ENCODE peak calls at places on chromosomes 6 and 20, in nine cellular contexts. One of them, this sample, is unnamed.

GRCh38 chr6:153058291-153058690 is 55.8 kb upstream of the MTRF1L start:
- DNase-seq in kidney tubule cell: no peak
- DNase-seq in body of pancreas: no peak
- DNase-seq in epithelial cell of esophagus: peak; percentile 70
- DNase-seq in HTR-8/SVneo: no peak
- DNase-seq in activated T-helper 9 cell treated with anti-CD3 and anti-CD28 coated beads, Interleukin-2, amount 50 U/mL, for 16 hours: no peak
- DNase-seq in stimulated activated CD4-positive, alpha-beta T cell treated with anti-CD3 and anti-CD28 coated beads, Interleukin-1b, Interleukin-23, amount 100 ng/mL, for 4 hours: no peak
- DNase-seq in ELR: peak; percentile 73
- DNase-seq in vagina: no peak
- DNase-seq in this sample: no peak

GRCh38 chr6:106439459-106439858 is 78.9 kb downstream of the CRYBG1 start:
- DNase-seq in kidney tubule cell: peak; percentile 57
- DNase-seq in body of pancreas: no peak
- DNase-seq in epithelial cell of esophagus: peak; percentile 85
- DNase-seq in HTR-8/SVneo: no peak
- DNase-seq in activated T-helper 9 cell treated with anti-CD3 and anti-CD28 coated beads, Interleukin-2, amount 50 U/mL, for 16 hours: no peak
- DNase-seq in stimulated activated CD4-positive, alpha-beta T cell treated with anti-CD3 and anti-CD28 coated beads, Interleukin-1b, Interleukin-23, amount 100 ng/mL, for 4 hours: no peak
- DNase-seq in ELR: peak; percentile 55
- DNase-seq in vagina: no peak
- DNase-seq in this sample: no peak

GRCh38 chr6:13715444-13715883 is 3.8 kb upstream of the RANBP9 start:
- DNase-seq in kidney tubule cell: no peak
- DNase-seq in body of pancreas: no peak
- DNase-seq in epithelial cell of esophagus: peak; percentile 78
- DNase-seq in HTR-8/SVneo: no peak
- DNase-seq in activated T-helper 9 cell treated with anti-CD3 and anti-CD28 coated beads, Interleukin-2, amount 50 U/mL, for 16 hours: no peak
- DNase-seq in stimulated activated CD4-positive, alpha-beta T cell treated with anti-CD3 and anti-CD28 coated beads, Interleukin-1b, Interleukin-23, amount 100 ng/mL, for 4 hours: no peak
- DNase-seq in ELR: peak; percentile 59
- DNase-seq in vagina: no peak
- DNase-seq in this sample: no peak

GRCh38 chr20:20549699-20550098 is 162.7 kb downstream of the RALGAPA2 start:
- DNase-seq in kidney tubule cell: peak; percentile 78
- DNase-seq in body of pancreas: no peak
- DNase-seq in epithelial cell of esophagus: peak; percentile 97
- DNase-seq in HTR-8/SVneo: peak; percentile 11
- DNase-seq in activated T-helper 9 cell treated with anti-CD3 and anti-CD28 coated beads, Interleukin-2, amount 50 U/mL, for 16 hours: no peak
- DNase-seq in stimulated activated CD4-positive, alpha-beta T cell treated with anti-CD3 and anti-CD28 coated beads, Interleukin-1b, Interleukin-23, amount 100 ng/mL, for 4 hours: no peak
- DNase-seq in ELR: peak; percentile 88
- DNase-seq in vagina: no peak
- DNase-seq in this sample: peak; percentile 80

GRCh38 chr6:169887529-169888140 is 136.2 kb downstream of the ERMARD start:
- DNase-seq in kidney tubule cell: no peak
- DNase-seq in body of pancreas: no peak
- DNase-seq in epithelial cell of esophagus: peak; percentile 88
- DNase-seq in HTR-8/SVneo: no peak
- DNase-seq in activated T-helper 9 cell treated with anti-CD3 and anti-CD28 coated beads, Interleukin-2, amount 50 U/mL, for 16 hours: no peak
- DNase-seq in stimulated activated CD4-positive, alpha-beta T cell treated with anti-CD3 and anti-CD28 coated beads, Interleukin-1b, Interleukin-23, amount 100 ng/mL, for 4 hours: no peak
- DNase-seq in ELR: no peak
- DNase-seq in vagina: no peak
- DNase-seq in this sample: no peak

GRCh38 chr20:61117725-61118124 is 134.3 kb upstream of the CDH4 start:
- DNase-seq in kidney tubule cell: peak; percentile 95
- DNase-seq in body of pancreas: no peak
- DNase-seq in epithelial cell of esophagus: peak; percentile 13
- DNase-seq in HTR-8/SVneo: no peak
- DNase-seq in activated T-helper 9 cell treated with anti-CD3 and anti-CD28 coated beads, Interleukin-2, amount 50 U/mL, for 16 hours: no peak
- DNase-seq in stimulated activated CD4-positive, alpha-beta T cell treated with anti-CD3 and anti-CD28 coated beads, Interleukin-1b, Interleukin-23, amount 100 ng/mL, for 4 hours: no peak
- DNase-seq in ELR: peak; percentile 85
- DNase-seq in vagina: no peak
- DNase-seq in this sample: no peak

GRCh38 chr6:135030056-135030473 is 24.6 kb downstream of the HBS1L start:
- DNase-seq in kidney tubule cell: no peak
- DNase-seq in body of pancreas: no peak
- DNase-seq in epithelial cell of esophagus: no peak
- DNase-seq in HTR-8/SVneo: no peak
- DNase-seq in activated T-helper 9 cell treated with anti-CD3 and anti-CD28 coated beads, Interleukin-2, amount 50 U/mL, for 16 hours: no peak
- DNase-seq in stimulated activated CD4-positive, alpha-beta T cell treated with anti-CD3 and anti-CD28 coated beads, Interleukin-1b, Interleukin-23, amount 100 ng/mL, for 4 hours: no peak
- DNase-seq in ELR: no peak
- DNase-seq in vagina: no peak
- DNase-seq in this sample: no peak

GRCh38 chr6:129500958-129501381 is 209.0 kb downstream of the ARHGAP18 start:
- DNase-seq in kidney tubule cell: peak; percentile 49
- DNase-seq in body of pancreas: no peak
- DNase-seq in epithelial cell of esophagus: no peak
- DNase-seq in HTR-8/SVneo: no peak
- DNase-seq in activated T-helper 9 cell treated with anti-CD3 and anti-CD28 coated beads, Interleukin-2, amount 50 U/mL, for 16 hours: no peak
- DNase-seq in stimulated activated CD4-positive, alpha-beta T cell treated with anti-CD3 and anti-CD28 coated beads, Interleukin-1b, Interleukin-23, amount 100 ng/mL, for 4 hours: no peak
- DNase-seq in ELR: peak; percentile 72
- DNase-seq in vagina: no peak
- DNase-seq in this sample: peak; percentile 41

GRCh38 chr6:34319471-34319885 is 70.7 kb upstream of the SMIM29 start:
- DNase-seq in kidney tubule cell: peak; percentile 69
- DNase-seq in body of pancreas: no peak
- DNase-seq in epithelial cell of esophagus: peak; percentile 89
- DNase-seq in HTR-8/SVneo: no peak
- DNase-seq in activated T-helper 9 cell treated with anti-CD3 and anti-CD28 coated beads, Interleukin-2, amount 50 U/mL, for 16 hours: no peak
- DNase-seq in stimulated activated CD4-positive, alpha-beta T cell treated with anti-CD3 and anti-CD28 coated beads, Interleukin-1b, Interleukin-23, amount 100 ng/mL, for 4 hours: no peak
- DNase-seq in ELR: no peak
- DNase-seq in vagina: no peak
- DNase-seq in this sample: no peak

GRCh38 chr6:137933696-137934095 is 66.6 kb downstream of the TNFAIP3 start:
- DNase-seq in kidney tubule cell: peak; percentile 47
- DNase-seq in body of pancreas: peak; percentile 45
- DNase-seq in epithelial cell of esophagus: peak; percentile 85
- DNase-seq in HTR-8/SVneo: no peak
- DNase-seq in activated T-helper 9 cell treated with anti-CD3 and anti-CD28 coated beads, Interleukin-2, amount 50 U/mL, for 16 hours: no peak
- DNase-seq in stimulated activated CD4-positive, alpha-beta T cell treated with anti-CD3 and anti-CD28 coated beads, Interleukin-1b, Interleukin-23, amount 100 ng/mL, for 4 hours: no peak
- DNase-seq in ELR: peak; percentile 66
- DNase-seq in vagina: no peak
- DNase-seq in this sample: no peak

GRCh38 chr20:56575157-56575556 is 42.1 kb downstream of the FAM209B start:
- DNase-seq in kidney tubule cell: no peak
- DNase-seq in body of pancreas: no peak
- DNase-seq in epithelial cell of esophagus: no peak
- DNase-seq in HTR-8/SVneo: no peak
- DNase-seq in activated T-helper 9 cell treated with anti-CD3 and anti-CD28 coated beads, Interleukin-2, amount 50 U/mL, for 16 hours: no peak
- DNase-seq in stimulated activated CD4-positive, alpha-beta T cell treated with anti-CD3 and anti-CD28 coated beads, Interleukin-1b, Interleukin-23, amount 100 ng/mL, for 4 hours: no peak
- DNase-seq in ELR: no peak
- DNase-seq in vagina: no peak
- DNase-seq in this sample: no peak

GRCh38 chr6:7734707-7735383 is 8.9 kb downstream of the BMP6 start:
- DNase-seq in kidney tubule cell: no peak
- DNase-seq in body of pancreas: no peak
- DNase-seq in epithelial cell of esophagus: no peak
- DNase-seq in HTR-8/SVneo: no peak
- DNase-seq in activated T-helper 9 cell treated with anti-CD3 and anti-CD28 coated beads, Interleukin-2, amount 50 U/mL, for 16 hours: no peak
- DNase-seq in stimulated activated CD4-positive, alpha-beta T cell treated with anti-CD3 and anti-CD28 coated beads, Interleukin-1b, Interleukin-23, amount 100 ng/mL, for 4 hours: no peak
- DNase-seq in ELR: no peak
- DNase-seq in vagina: no peak
- DNase-seq in this sample: no peak

GRCh38 chr6:167408235-167408869 is 83.5 kb downstream of the TTLL2 start:
- DNase-seq in kidney tubule cell: no peak
- DNase-seq in body of pancreas: no peak
- DNase-seq in epithelial cell of esophagus: no peak
- DNase-seq in HTR-8/SVneo: no peak
- DNase-seq in activated T-helper 9 cell treated with anti-CD3 and anti-CD28 coated beads, Interleukin-2, amount 50 U/mL, for 16 hours: no peak
- DNase-seq in stimulated activated CD4-positive, alpha-beta T cell treated with anti-CD3 and anti-CD28 coated beads, Interleukin-1b, Interleukin-23, amount 100 ng/mL, for 4 hours: no peak
- DNase-seq in ELR: no peak
- DNase-seq in vagina: no peak
- DNase-seq in this sample: no peak

GRCh38 chr20:51661609-51662178 is 106.5 kb downstream of the ATP9A start:
- DNase-seq in kidney tubule cell: peak; percentile 84
- DNase-seq in body of pancreas: no peak
- DNase-seq in epithelial cell of esophagus: peak; percentile 81
- DNase-seq in HTR-8/SVneo: peak; percentile 69
- DNase-seq in activated T-helper 9 cell treated with anti-CD3 and anti-CD28 coated beads, Interleukin-2, amount 50 U/mL, for 16 hours: peak; percentile 23
- DNase-seq in stimulated activated CD4-positive, alpha-beta T cell treated with anti-CD3 and anti-CD28 coated beads, Interleukin-1b, Interleukin-23, amount 100 ng/mL, for 4 hours: no peak
- DNase-seq in ELR: peak; percentile 78
- DNase-seq in vagina: no peak
- DNase-seq in this sample: peak; percentile 56

GRCh38 chr20:21607971-21608735 is 94.3 kb upstream of the NKX2-2 start:
- DNase-seq in kidney tubule cell: no peak
- DNase-seq in body of pancreas: peak; percentile 19
- DNase-seq in epithelial cell of esophagus: no peak
- DNase-seq in HTR-8/SVneo: no peak
- DNase-seq in activated T-helper 9 cell treated with anti-CD3 and anti-CD28 coated beads, Interleukin-2, amount 50 U/mL, for 16 hours: no peak
- DNase-seq in stimulated activated CD4-positive, alpha-beta T cell treated with anti-CD3 and anti-CD28 coated beads, Interleukin-1b, Interleukin-23, amount 100 ng/mL, for 4 hours: no peak
- DNase-seq in ELR: no peak
- DNase-seq in vagina: no peak
- DNase-seq in this sample: no peak

GRCh38 chr6:36127462-36128016 is 2.8 kb upstream of the MAPK13 start:
- DNase-seq in kidney tubule cell: peak; percentile 93
- DNase-seq in body of pancreas: no peak
- DNase-seq in epithelial cell of esophagus: peak; percentile 54
- DNase-seq in HTR-8/SVneo: peak; percentile 89
- DNase-seq in activated T-helper 9 cell treated with anti-CD3 and anti-CD28 coated beads, Interleukin-2, amount 50 U/mL, for 16 hours: no peak
- DNase-seq in stimulated activated CD4-positive, alpha-beta T cell treated with anti-CD3 and anti-CD28 coated beads, Interleukin-1b, Interleukin-23, amount 100 ng/mL, for 4 hours: no peak
- DNase-seq in ELR: peak; percentile 97
- DNase-seq in vagina: peak; percentile 87
- DNase-seq in this sample: peak; percentile 99

GRCh38 chr6:39273394-39273793 is 40.8 kb downstream of the KCNK17 start:
- DNase-seq in kidney tubule cell: peak; percentile 80
- DNase-seq in body of pancreas: no peak
- DNase-seq in epithelial cell of esophagus: no peak
- DNase-seq in HTR-8/SVneo: no peak
- DNase-seq in activated T-helper 9 cell treated with anti-CD3 and anti-CD28 coated beads, Interleukin-2, amount 50 U/mL, for 16 hours: no peak
- DNase-seq in stimulated activated CD4-positive, alpha-beta T cell treated with anti-CD3 and anti-CD28 coated beads, Interleukin-1b, Interleukin-23, amount 100 ng/mL, for 4 hours: no peak
- DNase-seq in ELR: no peak
- DNase-seq in vagina: no peak
- DNase-seq in this sample: no peak

GRCh38 chr20:48285656-48286055 is 500.4 kb upstream of the SULF2 start:
- DNase-seq in kidney tubule cell: peak; percentile 78
- DNase-seq in body of pancreas: no peak
- DNase-seq in epithelial cell of esophagus: no peak
- DNase-seq in HTR-8/SVneo: no peak
- DNase-seq in activated T-helper 9 cell treated with anti-CD3 and anti-CD28 coated beads, Interleukin-2, amount 50 U/mL, for 16 hours: no peak
- DNase-seq in stimulated activated CD4-positive, alpha-beta T cell treated with anti-CD3 and anti-CD28 coated beads, Interleukin-1b, Interleukin-23, amount 100 ng/mL, for 4 hours: no peak
- DNase-seq in ELR: no peak
- DNase-seq in vagina: no peak
- DNase-seq in this sample: no peak

GRCh38 chr20:2364014-2364413 is 16.7 kb upstream of the TGM6 start:
- DNase-seq in kidney tubule cell: no peak
- DNase-seq in body of pancreas: no peak
- DNase-seq in epithelial cell of esophagus: peak; percentile 72
- DNase-seq in HTR-8/SVneo: no peak
- DNase-seq in activated T-helper 9 cell treated with anti-CD3 and anti-CD28 coated beads, Interleukin-2, amount 50 U/mL, for 16 hours: no peak
- DNase-seq in stimulated activated CD4-positive, alpha-beta T cell treated with anti-CD3 and anti-CD28 coated beads, Interleukin-1b, Interleukin-23, amount 100 ng/mL, for 4 hours: no peak
- DNase-seq in ELR: no peak
- DNase-seq in vagina: no peak
- DNase-seq in this sample: no peak

GRCh38 chr6:89655122-89655521 is 16.6 kb upstream of the LYRM2 start:
- DNase-seq in kidney tubule cell: peak; percentile 52
- DNase-seq in body of pancreas: no peak
- DNase-seq in epithelial cell of esophagus: peak; percentile 27
- DNase-seq in HTR-8/SVneo: peak; percentile 42
- DNase-seq in activated T-helper 9 cell treated with anti-CD3 and anti-CD28 coated beads, Interleukin-2, amount 50 U/mL, for 16 hours: no peak
- DNase-seq in stimulated activated CD4-positive, alpha-beta T cell treated with anti-CD3 and anti-CD28 coated beads, Interleukin-1b, Interleukin-23, amount 100 ng/mL, for 4 hours: no peak
- DNase-seq in ELR: peak; percentile 78
- DNase-seq in vagina: no peak
- DNase-seq in this sample: peak; percentile 50

GRCh38 chr6:155078331-155078745 is 83.2 kb downstream of the TIAM2 start:
- DNase-seq in kidney tubule cell: peak; percentile 7
- DNase-seq in body of pancreas: no peak
- DNase-seq in epithelial cell of esophagus: no peak
- DNase-seq in HTR-8/SVneo: no peak
- DNase-seq in activated T-helper 9 cell treated with anti-CD3 and anti-CD28 coated beads, Interleukin-2, amount 50 U/mL, for 16 hours: no peak
- DNase-seq in stimulated activated CD4-positive, alpha-beta T cell treated with anti-CD3 and anti-CD28 coated beads, Interleukin-1b, Interleukin-23, amount 100 ng/mL, for 4 hours: no peak
- DNase-seq in ELR: no peak
- DNase-seq in vagina: peak; percentile 90
- DNase-seq in this sample: no peak

GRCh38 chr6:16623029-16623653 is 138.1 kb downstream of the ATXN1 start:
- DNase-seq in kidney tubule cell: peak; percentile 22
- DNase-seq in body of pancreas: no peak
- DNase-seq in epithelial cell of esophagus: no peak
- DNase-seq in HTR-8/SVneo: no peak
- DNase-seq in activated T-helper 9 cell treated with anti-CD3 and anti-CD28 coated beads, Interleukin-2, amount 50 U/mL, for 16 hours: no peak
- DNase-seq in stimulated activated CD4-positive, alpha-beta T cell treated with anti-CD3 and anti-CD28 coated beads, Interleukin-1b, Interleukin-23, amount 100 ng/mL, for 4 hours: no peak
- DNase-seq in ELR: no peak
- DNase-seq in vagina: no peak
- DNase-seq in this sample: no peak

GRCh38 chr6:67680297-67680932 is 954.7 kb upstream of the ADGRB3 start:
- DNase-seq in kidney tubule cell: no peak
- DNase-seq in body of pancreas: no peak
- DNase-seq in epithelial cell of esophagus: no peak
- DNase-seq in HTR-8/SVneo: no peak
- DNase-seq in activated T-helper 9 cell treated with anti-CD3 and anti-CD28 coated beads, Interleukin-2, amount 50 U/mL, for 16 hours: no peak
- DNase-seq in stimulated activated CD4-positive, alpha-beta T cell treated with anti-CD3 and anti-CD28 coated beads, Interleukin-1b, Interleukin-23, amount 100 ng/mL, for 4 hours: no peak
- DNase-seq in ELR: peak; percentile 17
- DNase-seq in vagina: no peak
- DNase-seq in this sample: no peak

GRCh38 chr6:157535354-157536217 is 154.6 kb downstream of the ZDHHC14 start:
- DNase-seq in kidney tubule cell: peak; percentile 92
- DNase-seq in body of pancreas: no peak
- DNase-seq in epithelial cell of esophagus: peak; percentile 74
- DNase-seq in HTR-8/SVneo: peak; percentile 23
- DNase-seq in activated T-helper 9 cell treated with anti-CD3 and anti-CD28 coated beads, Interleukin-2, amount 50 U/mL, for 16 hours: no peak
- DNase-seq in stimulated activated CD4-positive, alpha-beta T cell treated with anti-CD3 and anti-CD28 coated beads, Interleukin-1b, Interleukin-23, amount 100 ng/mL, for 4 hours: no peak
- DNase-seq in ELR: peak; percentile 88
- DNase-seq in vagina: no peak
- DNase-seq in this sample: no peak

GRCh38 chr6:77466055-77467028 is 3.1 kb upstream of the HTR1B start:
- DNase-seq in kidney tubule cell: peak; percentile 75
- DNase-seq in body of pancreas: peak; percentile 72
- DNase-seq in epithelial cell of esophagus: peak; percentile 75
- DNase-seq in HTR-8/SVneo: no peak
- DNase-seq in activated T-helper 9 cell treated with anti-CD3 and anti-CD28 coated beads, Interleukin-2, amount 50 U/mL, for 16 hours: no peak
- DNase-seq in stimulated activated CD4-positive, alpha-beta T cell treated with anti-CD3 and anti-CD28 coated beads, Interleukin-1b, Interleukin-23, amount 100 ng/mL, for 4 hours: no peak
- DNase-seq in ELR: peak; percentile 82
- DNase-seq in vagina: no peak
- DNase-seq in this sample: no peak